ENCODE peak calls at places on chromosomes 7 and 10, in five cellular contexts. S is astrocyte, M is PC-3, W is GM23248, J is HCT116. H is an unnamed sample.

GRCh38 chr10:95416270-95416669 is 125.5 kb upstream of the PDLIM1 start:
- DNase-seq in J (no peak), W (no peak), M (no peak), S (no peak), H (no peak)

GRCh38 chr7:100545636-100546128 is 6.7 kb downstream of the AGFG2 start:
- DNase-seq in W (peak), M (peak), S (peak), J (peak), H (peak)

GRCh38 chr7:130366561-130366960 is 13.7 kb upstream of the CPA1 start:
- DNase-seq in W (peak), S (no peak), M (peak), J (no peak), H (no peak)

GRCh38 chr10:121158988-121159579 is 307.9 kb downstream of the WDR11 start:
- DNase-seq in W (no peak), S (peak), M (peak), J (peak), H (no peak)

GRCh38 chr7:74479961-74480829 is 26.5 kb downstream of the GTF2IRD1 start:
- DNase-seq in W (peak), M (no peak), J (no peak), S (peak), H (no peak)

GRCh38 chr7:42678315-42678714 is 233.6 kb downstream of the C7orf25 start:
- DNase-seq in J (no peak), W (peak), S (peak), M (no peak), H (no peak)

GRCh38 chr7:134174797-134175261 is 47.7 kb downstream of the LRGUK start:
- DNase-seq in S (peak), J (peak), M (peak), W (peak), H (peak)

GRCh38 chr7:37419496-37419895 is 29.2 kb downstream of the ELMO1 start:
- DNase-seq in W (no peak), M (no peak), S (no peak), J (no peak), H (no peak)

GRCh38 chr7:91348686-91349085 is 84.5 kb downstream of the FZD1 start:
- DNase-seq in J (no peak), M (no peak), S (peak), W (peak), H (no peak)

GRCh38 chr7:135193615-135194081 is 17.7 kb downstream of the WDR91 start:
- DNase-seq in S (peak), M (no peak), J (no peak), W (peak), H (no peak)

GRCh38 chr7:52917982-52918578 is 117.4 kb upstream of the POM121L12 start:
- DNase-seq in W (peak), S (no peak), M (peak), J (no peak), H (no peak)

DNA sequence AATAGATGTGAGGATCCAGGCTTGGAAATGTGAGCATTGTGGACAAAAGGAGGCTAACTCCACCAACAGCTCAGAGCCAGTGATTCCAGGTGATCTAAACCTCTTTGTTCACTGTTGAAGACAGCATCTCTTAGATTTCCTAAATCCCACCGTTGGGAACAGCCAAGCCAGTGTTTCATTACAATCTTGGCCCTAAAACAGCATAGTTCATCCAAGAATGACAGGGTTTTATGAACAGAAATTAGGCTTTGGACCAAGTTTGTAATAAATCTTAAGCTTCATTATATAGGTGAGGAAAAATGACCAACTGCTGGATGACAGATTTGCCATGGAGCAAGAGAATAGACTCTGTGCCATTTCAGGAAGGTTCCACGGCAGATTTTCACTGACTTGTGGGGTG is 65.8 kb downstream of the MTURN start:
- DNase-seq in W (no peak), J (no peak), S (no peak), M (no peak), H (no peak)
- H2AFZ ChIP-seq in W (no peak), J (no peak), S (no peak), M (no peak), H (no peak)

DNA sequence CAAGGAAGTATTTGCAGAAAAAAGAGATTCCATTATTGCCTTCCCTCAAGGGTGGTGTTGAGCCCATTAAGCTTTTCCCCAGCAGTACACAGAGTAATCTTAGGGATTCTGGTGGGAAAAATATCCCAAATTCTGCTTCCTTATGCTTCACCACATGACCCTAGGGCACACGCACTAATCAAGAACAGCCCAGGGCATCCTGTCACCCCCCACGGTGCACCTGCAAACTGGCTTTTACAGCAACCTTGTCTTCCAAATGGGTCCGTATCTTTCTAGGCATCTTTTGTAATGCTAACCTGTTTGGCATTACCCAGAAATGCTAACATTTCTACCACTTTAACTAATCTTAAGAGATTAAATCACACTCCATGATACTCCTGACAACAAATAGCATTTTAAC is 926 bp upstream of the C7orf33 start:
- DNase-seq in S (no peak), M (no peak), W (no peak), J (no peak), H (no peak)
- TF ChIP-seq EZH2 in S (no peak), M (no peak), W (no peak), J (no peak), H (no peak)

DNA sequence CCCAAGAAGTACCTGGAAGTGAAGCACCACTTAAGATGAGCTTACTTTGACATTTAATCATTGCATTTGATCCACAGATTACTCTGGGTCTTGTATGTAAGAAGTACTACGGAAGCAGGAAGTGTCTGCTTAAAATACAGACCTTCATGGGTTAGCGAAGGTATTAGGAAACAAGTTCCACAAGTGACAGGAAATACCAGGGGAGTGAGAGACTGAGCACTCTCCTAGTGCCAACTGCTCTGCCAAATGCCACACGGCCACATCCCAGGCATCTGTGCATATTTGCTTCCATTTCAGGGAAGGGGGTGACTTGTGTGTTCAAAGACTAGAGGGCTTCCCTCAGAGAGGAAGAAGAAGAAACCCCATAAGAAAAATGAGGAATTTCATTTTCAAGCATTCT is 57.2 kb upstream of the ANK3 start:
- DNase-seq in W (peak), S (peak), J (no peak), M (peak), H (peak)
- H2AFZ ChIP-seq in W (peak), S (no peak), J (no peak), M (peak), H (peak)

GRCh38 chr10:111078505-111079185 is 1.8 kb downstream of the ADRA2A start:
- DNase-seq in W (peak), J (no peak), M (no peak), S (no peak), H (no peak)
- TF ChIP-seq EZH2 in W (no peak), J (no peak), M (no peak), S (peak), H (no peak)

GRCh38 chr7:84297606-84298005 is 103.0 kb upstream of the SEMA3A start:
- DNase-seq in J (no peak), S (no peak), W (no peak), M (no peak), H (no peak)
- H2AFZ ChIP-seq in J (no peak), S (no peak), W (no peak), M (no peak), H (no peak)

GRCh38 chr7:131905574-131905973 is 349.1 kb upstream of the PODXL start:
- DNase-seq in M (no peak), S (no peak), J (no peak), W (no peak), H (no peak)

GRCh38 chr7:131911112-131911511 is 354.7 kb upstream of the PODXL start:
- DNase-seq in W (no peak), S (no peak), J (no peak), M (no peak), H (no peak)

GRCh38 chr7:131904750-131905327 is 348.4 kb upstream of the PODXL start:
- DNase-seq in M (no peak), J (no peak), S (no peak), W (no peak), H (no peak)

GRCh38 chr7:131908719-131909118 is 352.3 kb upstream of the PODXL start:
- DNase-seq in S (no peak), M (no peak), J (no peak), W (no peak), H (no peak)

GRCh38 chr7:131909151-131909768 is 352.8 kb upstream of the PODXL start:
- DNase-seq in M (no peak), W (peak), S (no peak), J (no peak), H (no peak)
- TF ChIP-seq EZH2 in M (no peak), W (no peak), S (no peak), J (no peak), H (no peak)

DNA sequence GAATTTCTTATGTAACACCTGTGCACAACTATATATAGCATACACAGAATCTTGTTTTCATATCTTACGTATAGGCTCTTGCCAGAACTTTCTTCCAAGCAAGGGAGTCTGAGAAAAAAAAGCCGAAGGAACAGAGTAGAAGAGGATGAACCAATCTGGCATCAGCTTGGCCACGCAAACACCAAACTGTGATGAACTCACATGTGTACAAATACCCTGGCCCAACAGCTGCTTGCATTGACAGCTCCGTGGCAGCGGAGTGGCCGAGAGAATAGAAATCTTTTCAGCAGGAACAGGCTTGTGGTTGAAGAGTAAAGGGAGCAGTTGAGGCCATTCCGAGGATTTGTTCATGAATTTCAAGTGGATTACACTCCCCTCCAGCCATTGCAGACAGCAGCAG is 173.8 kb upstream of the PLXNA4 start:
- DNase-seq in J (no peak), S (no peak), M (no peak), W (no peak), H (no peak)
- H2AFZ ChIP-seq in J (no peak), S (no peak), M (no peak), W (no peak), H (no peak)

GRCh38 chr7:20776942-20777341 is 9.7 kb downstream of the SP8 start:
- DNase-seq in S (no peak), M (no peak), J (no peak), W (no peak), H (no peak)

GRCh38 chr7:20779041-20779440 is 7.6 kb downstream of the SP8 start:
- DNase-seq in W (no peak), M (no peak), S (no peak), J (no peak), H (no peak)

GRCh38 chr7:20777377-20778062 is 9.2 kb downstream of the SP8 start:
- DNase-seq in M (no peak), W (no peak), S (no peak), J (no peak), H (no peak)

GRCh38 chr7:20778063-20778721 is 8.5 kb downstream of the SP8 start:
- DNase-seq in S (no peak), W (peak), J (no peak), M (peak), H (no peak)

DNA sequence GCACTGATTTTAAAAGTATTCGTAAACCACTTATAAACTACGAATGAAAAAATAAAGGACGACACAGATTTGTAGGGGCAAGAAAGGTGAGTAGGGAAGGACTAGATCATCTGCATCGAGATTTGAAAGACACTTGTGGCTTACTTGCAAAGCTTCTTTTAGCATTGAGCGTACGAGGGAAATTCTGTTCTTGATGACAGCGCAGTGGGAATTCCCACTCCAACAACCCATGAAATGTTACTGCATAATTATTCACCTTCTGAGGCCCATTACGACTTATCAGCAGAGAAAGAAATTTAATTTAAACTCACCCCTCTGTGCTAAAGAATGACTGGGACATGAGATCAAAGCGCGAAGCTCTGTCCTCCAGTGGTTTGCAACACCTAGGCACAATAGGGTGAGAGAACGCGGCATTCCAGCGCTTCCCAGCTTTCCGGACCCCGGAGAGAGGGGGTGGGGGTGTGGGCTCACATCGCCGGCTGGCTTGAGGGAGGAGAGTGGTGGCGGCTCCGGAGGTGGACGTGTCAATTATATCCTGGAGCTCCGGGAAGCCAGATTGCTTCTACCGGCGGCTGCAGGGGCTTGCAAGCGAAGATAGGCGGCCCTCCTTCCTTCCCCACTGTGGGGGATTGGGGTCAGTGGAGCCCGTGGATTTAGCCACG is 10.3 kb downstream of the SP8 start:
- DNase-seq in S (no peak), W (no peak), J (no peak), M (no peak), H (no peak)
- TF ChIP-seq EZH2 in S (no peak), W (no peak), J (no peak), M (no peak), H (no peak)